ENCODE peak calls at places on chromosomes 3 and 15, in seven cellular contexts. L is astrocyte, C is tibial artery, W is heart right ventricle, X is uterus, M is cardiac muscle cell, A is A549. J is an unnamed sample. For H3K4me1, the result is how much of the 10 kb centered on the place peaks cover.

GRCh38 chr15:67731112-67731761 is 94.1 kb upstream of the SKOR1 start:
- DNase-seq in L (no peak), C (no peak), W (no peak), X (no peak), M (no peak), A (no peak), J (no peak)

GRCh38 chr3:194043516-194043915 is 92.4 kb upstream of the HES1 start:
- DNase-seq in L (peak), C (no peak), W (no peak), X (no peak), M (no peak), A (no peak), J (no peak)

GRCh38 chr3:24485511-24485910 is 9.1 kb downstream of the THRB start:
- DNase-seq in L (no peak), C (no peak), W (no peak), X (no peak), M (no peak), A (no peak), J (no peak)

GRCh38 chr15:62464705-62465104 is 299.6 kb upstream of the C2CD4B start:
- DNase-seq in L (peak), C (peak), W (no peak), X (no peak), M (no peak), A (no peak), J (no peak)

GRCh38 chr3:120416868-120417267 is 33.9 kb downstream of the FSTL1 start:
- DNase-seq in L (no peak), C (no peak), W (no peak), X (no peak), M (no peak), A (no peak), J (no peak)

GRCh38 chr3:37074178-37074577 is 80.9 kb downstream of the MLH1 start:
- DNase-seq in L (peak), C (no peak), W (no peak), X (no peak), M (no peak), A (no peak), J (no peak)

GRCh38 chr3:100609963-100610362 is 562 bp downstream of the ADGRG7 start:
- DNase-seq in L (no peak), C (no peak), W (no peak), X (no peak), M (no peak), A (no peak), J (no peak)

GRCh38 chr15:97962263-97962662 is 1.8 kb downstream of the ARRDC4 start:
- DNase-seq in L (no peak), C (no peak), W (no peak), X (no peak), M (no peak), A (no peak), J (no peak)

GRCh38 chr3:101635954-101636798 is 40.8 kb downstream of the ZBTB11 start:
- DNase-seq in L (no peak), C (peak), W (peak), X (peak), M (peak), A (peak), J (peak)

GRCh38 chr15:65303687-65304392 is 637 bp upstream of the RNU5B-1 start:
- DNase-seq in L (peak), C (peak), W (peak), X (peak), M (peak), A (peak), J (peak)

GRCh38 chr3:126208182-126208581 is 27.8 kb upstream of the ALDH1L1 start:
- DNase-seq in L (no peak), C (no peak), W (no peak), X (no peak), M (no peak), A (no peak), J (no peak)

GRCh38 chr15:51720201-51720995 is 17.1 kb downstream of the LYSMD2 start:
- DNase-seq in L (no peak), C (no peak), W (no peak), X (no peak), M (no peak), A (no peak), J (peak)

GRCh38 chr15:40782609-40783227 is 12.9 kb downstream of the C15orf62 start:
- DNase-seq in L (no peak), C (peak), W (no peak), X (peak), M (peak), A (peak), J (peak)

GRCh38 chr15:34600920-34601319 is 17.5 kb upstream of the GOLGA8B start:
- DNase-seq in L (no peak), C (no peak), W (no peak), X (no peak), M (no peak), A (no peak), J (no peak)

GRCh38 chr3:13140596-13140995 is 67.4 kb upstream of the IQSEC1 start:
- DNase-seq in L (no peak), C (peak), W (no peak), X (no peak), M (no peak), A (no peak), J (no peak)

DNA sequence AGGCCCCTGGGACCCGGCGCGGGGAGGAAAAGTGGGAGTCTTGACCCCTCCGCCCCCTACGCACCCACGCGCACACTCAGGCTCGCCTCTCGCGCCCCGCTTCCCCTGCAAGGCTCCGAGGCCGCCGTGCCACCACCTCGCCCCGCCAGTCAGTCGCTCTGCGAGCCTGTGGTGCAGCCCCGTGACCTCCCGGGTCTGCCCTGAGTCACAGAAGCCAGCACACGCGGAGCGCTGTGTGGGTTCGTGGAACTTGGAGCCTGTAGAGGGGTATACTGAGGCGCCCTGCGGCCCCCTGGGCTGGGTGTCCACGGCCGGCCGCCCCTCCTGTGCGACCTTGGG is 387 bp upstream of the ALS2CL start:
- DNase-seq in L (no peak), C (no peak), W (no peak), X (no peak), M (no peak), A (no peak), J (no peak)
- H3K4me3 ChIP-seq in L (no peak), C (peak), W (peak), X (peak), M (no peak), A (peak), J (no peak)

DNA sequence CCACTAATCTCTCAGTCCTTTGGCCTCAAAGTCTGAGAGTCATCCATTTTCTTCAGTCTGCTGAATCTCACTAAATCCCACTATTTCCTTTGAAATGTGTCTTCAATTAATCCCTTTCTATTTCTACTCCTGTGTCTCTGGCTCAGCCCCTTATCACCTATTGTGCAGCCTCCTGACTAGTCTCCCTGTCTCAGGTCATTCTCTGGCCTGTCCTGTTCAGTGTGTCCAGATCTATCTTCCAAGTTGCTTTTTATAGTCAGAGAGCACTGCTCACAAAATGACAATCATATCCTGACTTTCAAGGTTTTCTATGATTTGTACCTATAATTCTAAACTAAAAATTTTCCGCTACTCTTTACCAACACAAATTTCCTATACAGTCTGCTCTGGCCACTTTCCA is 7.6 kb downstream of the ROPN1 start:
- DNase-seq in L (no peak), C (no peak), W (no peak), X (no peak), M (no peak), A (no peak), J (no peak)
- TF ChIP-seq CTCF in L (no peak), C (no peak), W (no peak), X (no peak), M (no peak), A (no peak), J (no peak)

GRCh38 chr3:175383813-175384212 is 524.7 kb downstream of the NAALADL2 start:
- DNase-seq in L (peak), C (no peak), W (no peak), X (no peak), M (no peak), A (no peak), J (no peak)
- H3K4me1 ChIP-seq in L (under half), C (under half), W (under half), X (under half), M (under half), A (under half), J (under half)

GRCh38 chr3:188740030-188740429 is 431.7 kb upstream of the TPRG1 start:
- DNase-seq in L (no peak), C (no peak), W (no peak), X (no peak), M (no peak), A (no peak), J (no peak)
- H3K4me3 ChIP-seq in L (no peak), C (no peak), W (no peak), X (no peak), M (no peak), A (no peak), J (no peak)

GRCh38 chr3:20250314-20250713 is 64.3 kb upstream of the SGO1 start:
- DNase-seq in L (no peak), C (no peak), W (no peak), X (no peak), M (no peak), A (no peak), J (no peak)

GRCh38 chr3:20240154-20240883 is 54.3 kb upstream of the SGO1 start:
- DNase-seq in L (no peak), C (no peak), W (no peak), X (no peak), M (no peak), A (no peak), J (no peak)

GRCh38 chr3:20246662-20247061 is 60.7 kb upstream of the SGO1 start:
- DNase-seq in L (no peak), C (no peak), W (no peak), X (no peak), M (no peak), A (no peak), J (no peak)

GRCh38 chr3:20250786-20251185 is 64.8 kb upstream of the SGO1 start:
- DNase-seq in L (no peak), C (no peak), W (no peak), X (no peak), M (no peak), A (no peak), J (no peak)

DNA sequence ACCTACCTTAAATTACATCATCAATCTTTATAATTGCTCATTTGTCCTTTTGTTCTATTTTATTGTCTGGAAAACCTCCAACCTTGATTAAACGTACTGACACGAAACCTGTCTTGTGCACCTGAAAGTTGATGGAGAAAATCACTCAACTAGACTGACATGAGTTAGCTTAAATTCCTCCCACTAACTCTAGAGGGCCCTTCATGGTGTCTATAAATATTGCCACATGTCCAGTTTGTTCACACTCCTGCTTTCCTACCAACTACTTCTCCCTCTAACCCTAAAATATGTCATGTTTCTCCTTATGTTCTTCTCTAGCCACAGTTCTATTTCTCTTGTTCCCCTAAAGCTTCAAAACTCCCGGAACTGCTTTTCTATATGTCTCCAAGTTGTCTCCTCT is 59.8 kb upstream of the SGO1 start:
- DNase-seq in L (no peak), C (no peak), W (no peak), X (no peak), M (no peak), A (peak), J (no peak)
- TF ChIP-seq CTCF in L (no peak), C (no peak), W (no peak), X (no peak), M (no peak), A (no peak), J (no peak)